ENCODE peak calls at places on chromosomes 4 and X, in ten cellular contexts. P, G, J, A, K, O, Y, V, S and U are unnamed samples.
A peak's percentile ranks its signal among the peaks of the same experiment; 100 is the strongest.

GRCh38 chrX:48071064-48071985 is at the start of gene ZNF630:
- DNase-seq in K (peak; percentile 85), V (peak; percentile 80), P (peak; percentile 89), O (peak; percentile 89), G (peak; percentile 82), J (peak; percentile 6), Y (peak; percentile 26), S (peak; percentile 68), A (peak; percentile 82), U (no peak)

GRCh38 chrX:94051926-94052325 is 377.9 kb downstream of the FAM133A start:
- DNase-seq in P (no peak), Y (no peak), V (no peak), K (no peak), G (no peak), J (no peak), O (peak; percentile 89), A (peak; percentile 54), S (no peak), U (no peak)

GRCh38 chr4:118586357-118586790 is 98.8 kb upstream of the METTL14 start:
- DNase-seq in S (no peak), K (no peak), Y (no peak), G (no peak), O (peak; percentile 51), A (peak; percentile 22), P (no peak), V (peak; percentile 39), J (no peak), U (no peak)

GRCh38 chr4:41935652-41936021 is 408 bp downstream of the TMEM33 start:
- DNase-seq in Y (peak; percentile 2), V (no peak), A (no peak), J (peak; percentile 10), O (no peak), K (no peak), S (no peak), P (no peak), G (no peak), U (no peak)

GRCh38 chr4:185470503-185471195 is 884 bp downstream of the CCDC110 start:
- DNase-seq in O (no peak), P (peak; percentile 96), J (peak; percentile 12), Y (no peak), V (peak; percentile 91), S (peak; percentile 10), G (peak; percentile 82), A (peak; percentile 41), K (peak; percentile 73), U (no peak)

GRCh38 chr4:84634961-84635360 is 52.0 kb downstream of the CDS1 start:
- DNase-seq in Y (no peak), J (no peak), K (no peak), A (no peak), P (no peak), V (no peak), O (no peak), G (no peak), S (no peak), U (no peak)

GRCh38 chr4:143554728-143555597 is 41.5 kb downstream of the SMARCA5 start:
- DNase-seq in P (no peak), V (no peak), Y (no peak), A (no peak), S (no peak), O (no peak), K (no peak), G (no peak), J (no peak), U (no peak)

GRCh38 chr4:177297781-177298391 is 11.8 kb upstream of the NEIL3 start:
- DNase-seq in G (no peak), V (no peak), K (no peak), A (no peak), S (no peak), O (no peak), J (no peak), P (no peak), Y (no peak), U (no peak)

GRCh38 chrX:24301060-24301459 is 12.8 kb downstream of the SUPT20HL2 start:
- DNase-seq in V (no peak), S (peak; percentile 2), K (no peak), Y (no peak), O (no peak), G (no peak), J (no peak), P (no peak), A (no peak), U (no peak)

GRCh38 chr4:22500831-22501714 is 14.8 kb downstream of the ADGRA3 start:
- DNase-seq in O (no peak), Y (no peak), A (no peak), V (peak; percentile 22), J (peak; percentile 87), P (no peak), S (peak; percentile 88), K (peak; percentile 66), G (no peak), U (no peak)

DNA sequence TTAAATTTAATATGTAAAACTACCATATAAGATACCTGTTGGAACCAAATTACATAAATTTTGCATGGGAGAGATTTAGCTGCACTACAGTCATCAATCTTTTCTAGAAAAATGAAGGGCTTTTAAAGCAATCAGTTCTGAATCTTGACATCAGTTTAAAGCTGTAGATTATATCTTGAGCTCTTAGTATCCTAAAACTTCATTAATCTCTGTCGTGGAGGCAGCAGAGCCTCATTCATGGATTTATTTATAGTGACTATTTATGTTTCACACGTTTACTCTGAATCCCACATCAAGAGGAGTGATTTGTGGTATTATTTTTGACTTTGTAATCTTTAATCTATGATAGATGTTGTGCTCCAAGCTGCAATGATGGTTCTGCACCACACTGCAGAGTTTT is 175.9 kb downstream of the PDGFC start:
- DNase-seq in A (no peak), G (no peak), K (no peak), P (no peak), J (no peak), S (no peak), Y (no peak), O (no peak), V (no peak), U (no peak)
- H3K4me1 ChIP-seq in A (peaks cover 7% of the 10 kb centered on the region), G (no peaks in the 10 kb centered on the region), K (no peaks in the 10 kb centered on the region), P (peaks cover 14% of the 10 kb centered on the region), J (peaks cover 4% of the 10 kb centered on the region), S (peaks cover 4% of the 10 kb centered on the region), Y (no peaks in the 10 kb centered on the region), O (no peaks in the 10 kb centered on the region), V (no peaks in the 10 kb centered on the region), U (peaks cover 5% of the 10 kb centered on the region)

GRCh38 chrX:72095370-72095769 is 36.3 kb downstream of the RTL5 start:
- DNase-seq in A (no peak), S (no peak), K (no peak), Y (no peak), J (no peak), V (no peak), G (no peak), O (peak; percentile 27), P (no peak), U (no peak)
- H3K4me1 ChIP-seq in A (no peaks in the 10 kb centered on the region), S (no peaks in the 10 kb centered on the region), K (no peaks in the 10 kb centered on the region), Y (peaks cover 12% of the 10 kb centered on the region), J (no peaks in the 10 kb centered on the region), V (no peaks in the 10 kb centered on the region), G (no peaks in the 10 kb centered on the region), O (no peaks in the 10 kb centered on the region), P (no peaks in the 10 kb centered on the region), U (no peaks in the 10 kb centered on the region)

DNA sequence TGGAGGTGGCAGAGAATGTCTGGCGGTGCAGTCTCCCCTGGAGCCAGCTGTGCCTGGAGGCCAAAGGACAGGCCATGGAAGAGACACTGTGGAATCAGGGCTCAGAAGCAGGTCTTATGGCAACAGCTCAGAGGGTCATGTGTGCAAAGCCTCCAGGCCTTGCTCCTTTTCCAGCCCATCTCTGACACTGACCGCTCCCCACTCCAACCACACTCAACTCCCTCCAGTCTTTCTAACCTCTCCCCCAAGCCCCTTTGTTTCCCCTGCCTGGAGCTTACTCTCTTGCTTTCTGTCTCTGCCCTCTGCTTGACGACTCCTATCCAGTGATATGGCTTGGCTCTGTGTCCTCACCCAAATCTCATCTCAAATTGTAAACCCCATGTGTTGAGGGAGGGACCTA is 34.2 kb upstream of the CRMP1 start:
- DNase-seq in A (no peak), K (no peak), P (no peak), Y (no peak), V (no peak), G (no peak), S (no peak), J (no peak), O (peak; percentile 18), U (no peak)
- H3K4me1 ChIP-seq in A (peaks cover 10% of the 10 kb centered on the region), K (no peaks in the 10 kb centered on the region), P (no peaks in the 10 kb centered on the region), Y (no peaks in the 10 kb centered on the region), V (no peaks in the 10 kb centered on the region), G (no peaks in the 10 kb centered on the region), S (no peaks in the 10 kb centered on the region), J (no peaks in the 10 kb centered on the region), O (no peaks in the 10 kb centered on the region), U (no peaks in the 10 kb centered on the region)

DNA sequence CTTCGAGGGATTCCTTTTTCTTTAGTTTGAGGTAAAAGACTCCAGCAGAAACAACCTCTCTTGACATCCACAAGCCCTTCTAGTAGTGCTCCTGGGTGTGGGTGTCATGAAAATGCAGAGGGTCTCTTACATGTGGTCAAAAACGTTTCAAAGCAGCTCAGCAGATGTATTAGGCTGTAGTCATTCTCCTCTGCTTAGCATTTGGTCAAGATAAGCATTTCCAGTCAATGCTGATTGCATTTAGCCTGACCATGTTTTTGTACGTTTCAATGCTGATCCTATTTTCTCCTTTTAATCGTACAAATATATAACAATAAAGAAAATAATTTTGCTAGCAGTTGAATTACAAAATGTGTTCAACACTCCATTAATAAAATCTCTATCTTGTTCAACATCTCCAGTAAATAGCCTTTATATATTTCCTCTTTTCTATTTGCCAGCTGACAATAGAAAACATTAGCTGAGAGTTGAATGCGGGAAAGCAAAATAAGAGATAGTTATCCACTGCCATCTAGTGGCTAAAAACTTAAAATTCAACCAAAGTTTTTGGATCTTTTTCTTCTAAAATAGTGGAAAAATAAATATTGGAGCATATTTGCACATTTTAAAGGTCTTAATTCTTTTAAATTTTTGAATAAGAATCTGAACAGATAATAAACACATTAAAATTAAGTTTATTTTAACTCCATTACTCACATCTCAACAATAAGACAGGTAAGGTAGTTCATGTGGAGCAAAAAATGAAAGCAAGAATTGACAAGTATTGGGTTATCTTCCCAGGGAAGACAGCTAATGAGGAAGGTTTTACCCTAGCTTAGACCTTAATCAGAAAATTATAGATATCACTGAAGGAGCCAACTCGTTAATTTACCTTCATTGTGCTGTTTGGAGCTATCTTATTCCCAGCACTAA is 15.2 kb upstream of the PACRGL start:
- DNase-seq in J (peak; percentile 27), G (no peak), V (no peak), A (peak; percentile 58), S (no peak), Y (no peak), K (no peak), P (no peak), O (no peak), U (no peak)
- H3K4me1 ChIP-seq in J (no peaks in the 10 kb centered on the region), G (no peaks in the 10 kb centered on the region), V (no peaks in the 10 kb centered on the region), A (no peaks in the 10 kb centered on the region), S (no peaks in the 10 kb centered on the region), Y (no peaks in the 10 kb centered on the region), K (peaks cover 5% of the 10 kb centered on the region), P (no peaks in the 10 kb centered on the region), O (peaks cover 3% of the 10 kb centered on the region), U (no peaks in the 10 kb centered on the region)

GRCh38 chr4:139078926-139079325 is 63.3 kb downstream of the NOCT start:
- DNase-seq in G (no peak), S (no peak), A (no peak), V (no peak), O (no peak), P (no peak), Y (no peak), K (no peak), J (no peak), U (no peak)
- H3K4me1 ChIP-seq in G (no peaks in the 10 kb centered on the region), S (peaks cover 2% of the 10 kb centered on the region), A (peaks cover 11% of the 10 kb centered on the region), V (peaks cover 55% of the 10 kb centered on the region), O (peaks cover 4% of the 10 kb centered on the region), P (peaks cover 45% of the 10 kb centered on the region), Y (peaks cover 27% of the 10 kb centered on the region), K (no peaks in the 10 kb centered on the region), J (no peaks in the 10 kb centered on the region), U (peaks cover 58% of the 10 kb centered on the region)